ENCODE peak calls at places on chromosomes 12 and 14, in five cellular contexts. One of them, this sample, is unnamed.

GRCh38 chr12:103279444-103279843 is 216.3 kb downstream of the C12orf42 start:
- DNase-seq in dorsolateral prefrontal cortex: no peak
- DNase-seq in psoas muscle: no peak
- DNase-seq in PC-3: no peak
- DNase-seq in suprapubic skin: no peak
- DNase-seq in this sample: no peak

GRCh38 chr14:101478096-101478495 is 83.2 kb upstream of the DIO3 start:
- DNase-seq in dorsolateral prefrontal cortex: no peak
- DNase-seq in psoas muscle: no peak
- DNase-seq in PC-3: no peak
- DNase-seq in suprapubic skin: peak; percentile 40
- DNase-seq in this sample: no peak

GRCh38 chr14:72776701-72777255 is 117.1 kb downstream of the DPF3 start:
- DNase-seq in dorsolateral prefrontal cortex: no peak
- DNase-seq in psoas muscle: no peak
- DNase-seq in PC-3: no peak
- DNase-seq in suprapubic skin: no peak
- DNase-seq in this sample: peak; percentile 13

GRCh38 chr12:52402873-52403510 is 3.1 kb downstream of the KRT82 start:
- DNase-seq in dorsolateral prefrontal cortex: no peak
- DNase-seq in psoas muscle: no peak
- DNase-seq in PC-3: no peak
- DNase-seq in suprapubic skin: no peak
- DNase-seq in this sample: no peak

GRCh38 chr14:59274991-59275391 is 86.5 kb downstream of the DAAM1 start:
- DNase-seq in dorsolateral prefrontal cortex: no peak
- DNase-seq in psoas muscle: no peak
- DNase-seq in PC-3: peak; percentile 67
- DNase-seq in suprapubic skin: no peak
- DNase-seq in this sample: no peak

GRCh38 chr14:60090864-60091519 is 731 bp upstream of the PCNX4 start:
- DNase-seq in dorsolateral prefrontal cortex: no peak
- DNase-seq in psoas muscle: peak; percentile 72
- DNase-seq in PC-3: peak; percentile 84
- DNase-seq in suprapubic skin: peak; percentile 71
- DNase-seq in this sample: peak; percentile 21

GRCh38 chr12:25625146-25625545 is 72.1 kb upstream of the LMNTD1 start:
- DNase-seq in dorsolateral prefrontal cortex: no peak
- DNase-seq in psoas muscle: no peak
- DNase-seq in PC-3: no peak
- DNase-seq in suprapubic skin: no peak
- DNase-seq in this sample: no peak

GRCh38 chr12:93662961-93663728 is 14.0 kb upstream of the CRADD start:
- DNase-seq in dorsolateral prefrontal cortex: no peak
- DNase-seq in psoas muscle: peak; percentile 61
- DNase-seq in PC-3: peak; percentile 29
- DNase-seq in suprapubic skin: no peak
- DNase-seq in this sample: no peak

GRCh38 chr14:26794731-26795130 is 196.9 kb upstream of the NOVA1 start:
- DNase-seq in dorsolateral prefrontal cortex: no peak
- DNase-seq in psoas muscle: no peak
- DNase-seq in PC-3: no peak
- DNase-seq in suprapubic skin: no peak
- DNase-seq in this sample: no peak

GRCh38 chr12:132413931-132414588 is 75.9 kb upstream of the FBRSL1 start:
- DNase-seq in dorsolateral prefrontal cortex: no peak
- DNase-seq in psoas muscle: no peak
- DNase-seq in PC-3: peak; percentile 50
- DNase-seq in suprapubic skin: no peak
- DNase-seq in this sample: no peak

GRCh38 chr12:30794591-30795409 is 40.0 kb upstream of the CAPRIN2 start:
- DNase-seq in dorsolateral prefrontal cortex: no peak
- DNase-seq in psoas muscle: no peak
- DNase-seq in PC-3: peak; percentile 91
- DNase-seq in suprapubic skin: no peak
- DNase-seq in this sample: no peak

GRCh38 chr12:11204173-11204572 is 17.4 kb upstream of the TAS2R42 start:
- DNase-seq in dorsolateral prefrontal cortex: no peak
- DNase-seq in psoas muscle: no peak
- DNase-seq in PC-3: no peak
- DNase-seq in suprapubic skin: no peak
- DNase-seq in this sample: no peak

GRCh38 chr12:1760566-1761382 is 59.6 kb upstream of the LRTM2 start:
- DNase-seq in dorsolateral prefrontal cortex: no peak
- DNase-seq in psoas muscle: no peak
- DNase-seq in PC-3: no peak
- DNase-seq in suprapubic skin: no peak
- DNase-seq in this sample: no peak

GRCh38 chr12:48156648-48157015 is 683 bp downstream of the ASB8 start:
- DNase-seq in dorsolateral prefrontal cortex: no peak
- DNase-seq in psoas muscle: peak; percentile 42
- DNase-seq in PC-3: no peak
- DNase-seq in suprapubic skin: no peak
- DNase-seq in this sample: no peak

GRCh38 chr12:132285991-132286681 is 43.3 kb downstream of the GALNT9 start:
- DNase-seq in dorsolateral prefrontal cortex: no peak
- DNase-seq in psoas muscle: peak; percentile 64
- DNase-seq in PC-3: peak; percentile 67
- DNase-seq in suprapubic skin: no peak
- DNase-seq in this sample: no peak

GRCh38 chr12:104387190-104387589 is 69.6 kb upstream of the CHST11 start:
- DNase-seq in dorsolateral prefrontal cortex: no peak
- DNase-seq in psoas muscle: no peak
- DNase-seq in PC-3: no peak
- DNase-seq in suprapubic skin: no peak
- DNase-seq in this sample: no peak

GRCh38 chr12:52924764-52925716 is 20.2 kb upstream of the KRT8 start:
- DNase-seq in dorsolateral prefrontal cortex: no peak
- DNase-seq in psoas muscle: no peak
- DNase-seq in PC-3: peak; percentile 89
- DNase-seq in suprapubic skin: no peak
- DNase-seq in this sample: no peak

GRCh38 chr12:123896786-123897185 is 75.8 kb downstream of the CCDC92 start:
- DNase-seq in dorsolateral prefrontal cortex: no peak
- DNase-seq in psoas muscle: no peak
- DNase-seq in PC-3: no peak
- DNase-seq in suprapubic skin: peak; percentile 78
- DNase-seq in this sample: no peak

GRCh38 chr14:106635569-106635968 is 1109.2 kb downstream of the TMEM121 start:
- DNase-seq in dorsolateral prefrontal cortex: no peak
- DNase-seq in psoas muscle: no peak
- DNase-seq in PC-3: no peak
- DNase-seq in suprapubic skin: no peak
- DNase-seq in this sample: no peak

GRCh38 chr14:87005336-87005735 is 987.6 kb downstream of the GALC start:
- DNase-seq in dorsolateral prefrontal cortex: no peak
- DNase-seq in psoas muscle: no peak
- DNase-seq in PC-3: no peak
- DNase-seq in suprapubic skin: no peak
- DNase-seq in this sample: no peak

GRCh38 chr12:71871116-71871515 is 31.6 kb downstream of the TBC1D15 start:
- DNase-seq in dorsolateral prefrontal cortex: no peak
- DNase-seq in psoas muscle: no peak
- DNase-seq in PC-3: peak; percentile 31
- DNase-seq in suprapubic skin: no peak
- DNase-seq in this sample: no peak

GRCh38 chr12:94401326-94401725 is 58.3 kb downstream of the CEP83 start:
- DNase-seq in dorsolateral prefrontal cortex: no peak
- DNase-seq in psoas muscle: no peak
- DNase-seq in PC-3: no peak
- DNase-seq in suprapubic skin: no peak
- DNase-seq in this sample: no peak

GRCh38 chr12:122399592-122400373 is 22.7 kb downstream of the CLIP1 start:
- DNase-seq in dorsolateral prefrontal cortex: peak; percentile 48
- DNase-seq in psoas muscle: peak; percentile 88
- DNase-seq in PC-3: peak; percentile 96
- DNase-seq in suprapubic skin: peak; percentile 78
- DNase-seq in this sample: peak; percentile 96

GRCh38 chr12:4987076-4987775 is 56.5 kb upstream of the KCNA5 start:
- DNase-seq in dorsolateral prefrontal cortex: no peak
- DNase-seq in psoas muscle: no peak
- DNase-seq in PC-3: no peak
- DNase-seq in suprapubic skin: no peak
- DNase-seq in this sample: no peak

GRCh38 chr12:71125515-71125914 is 32.3 kb downstream of the TSPAN8 start:
- DNase-seq in dorsolateral prefrontal cortex: no peak
- DNase-seq in psoas muscle: no peak
- DNase-seq in PC-3: peak; percentile 11
- DNase-seq in suprapubic skin: no peak
- DNase-seq in this sample: no peak

GRCh38 chr14:77027538-77028383 is 747 bp downstream of the IRF2BPL start:
- DNase-seq in dorsolateral prefrontal cortex: peak; percentile 76
- DNase-seq in psoas muscle: peak; percentile 89
- DNase-seq in PC-3: peak; percentile 72
- DNase-seq in suprapubic skin: peak; percentile 85
- DNase-seq in this sample: no peak
- TF ChIP-seq CTCF in dorsolateral prefrontal cortex: no peak
- TF ChIP-seq CTCF in psoas muscle: peak; percentile 13
- TF ChIP-seq CTCF in PC-3: no peak
- TF ChIP-seq CTCF in suprapubic skin: no peak
- TF ChIP-seq CTCF in this sample: peak; percentile 28

DNA sequence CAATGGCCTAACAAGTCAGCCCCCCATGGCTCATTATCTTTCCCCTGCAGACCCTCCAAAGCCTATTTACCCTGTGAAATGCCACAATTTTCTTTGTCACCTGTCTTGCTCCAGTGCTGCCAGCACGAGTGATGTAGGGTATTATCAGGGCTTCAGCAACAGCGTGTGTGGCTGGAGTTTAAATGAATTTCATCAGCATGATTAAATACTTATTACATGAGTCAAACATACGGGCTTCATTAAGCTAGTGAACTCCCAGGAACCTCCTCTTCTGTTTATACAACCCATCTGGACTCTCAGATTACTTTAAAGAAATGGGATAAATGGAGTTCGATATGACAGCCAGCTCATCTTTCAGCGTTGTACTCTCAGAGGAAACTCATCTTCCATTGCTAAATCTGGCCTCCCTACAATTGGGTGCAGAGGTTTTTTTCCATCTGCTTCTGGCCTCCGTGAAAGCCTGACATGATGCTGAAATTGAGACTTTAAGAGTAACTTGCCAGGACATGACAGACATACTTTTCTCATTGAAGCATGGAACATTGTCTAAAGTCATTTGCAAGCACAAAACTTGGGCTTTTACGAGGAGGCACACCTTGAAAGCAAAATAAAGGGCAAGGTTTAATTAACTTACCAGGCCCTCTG is 135.8 kb downstream of the TMEM30B start:
- DNase-seq in dorsolateral prefrontal cortex: no peak
- DNase-seq in psoas muscle: no peak
- DNase-seq in PC-3: peak; percentile 47
- DNase-seq in suprapubic skin: no peak
- DNase-seq in this sample: no peak
- H3K4me3 ChIP-seq in dorsolateral prefrontal cortex: no peak overlapping the region
- H3K4me3 ChIP-seq in psoas muscle: peak overlapping the region; percentile 11
- H3K4me3 ChIP-seq in PC-3: no peak overlapping the region
- H3K4me3 ChIP-seq in suprapubic skin: no peak overlapping the region
- H3K4me3 ChIP-seq in this sample: no peak overlapping the region

GRCh38 chr14:91649930-91650329 is 82.0 kb downstream of the CATSPERB start:
- DNase-seq in dorsolateral prefrontal cortex: no peak
- DNase-seq in psoas muscle: no peak
- DNase-seq in PC-3: peak; percentile 64
- DNase-seq in suprapubic skin: no peak
- DNase-seq in this sample: peak; percentile 45

GRCh38 chr14:91660790-91661189 is 71.1 kb downstream of the CATSPERB start:
- DNase-seq in dorsolateral prefrontal cortex: no peak
- DNase-seq in psoas muscle: no peak
- DNase-seq in PC-3: no peak
- DNase-seq in suprapubic skin: no peak
- DNase-seq in this sample: no peak

DNA sequence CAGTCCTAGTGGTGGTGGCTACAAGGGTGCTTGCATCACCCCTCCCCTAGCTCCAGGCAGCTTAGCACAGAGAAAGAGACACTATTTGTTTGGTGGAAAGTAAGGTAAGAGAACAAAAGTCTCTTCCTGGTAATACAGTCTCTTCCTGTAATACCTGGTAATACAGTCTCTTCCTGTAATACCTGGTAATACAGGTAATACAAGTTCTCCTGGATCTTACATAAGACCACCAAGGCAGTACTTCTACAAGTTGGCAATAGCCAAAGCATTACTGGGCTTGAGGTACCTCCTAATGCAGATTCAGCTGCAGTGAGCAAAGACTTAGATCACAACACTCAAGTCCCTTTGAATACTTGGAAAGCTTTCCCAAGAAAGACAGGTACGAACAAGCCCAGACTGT is 77.0 kb downstream of the CATSPERB start:
- DNase-seq in dorsolateral prefrontal cortex: no peak
- DNase-seq in psoas muscle: no peak
- DNase-seq in PC-3: no peak
- DNase-seq in suprapubic skin: no peak
- DNase-seq in this sample: no peak
- TF ChIP-seq CTCF in dorsolateral prefrontal cortex: no peak
- TF ChIP-seq CTCF in psoas muscle: no peak
- TF ChIP-seq CTCF in PC-3: no peak
- TF ChIP-seq CTCF in suprapubic skin: no peak
- TF ChIP-seq CTCF in this sample: no peak

GRCh38 chr14:64509036-64509435 is 4.5 kb downstream of the ZBTB1 start:
- DNase-seq in dorsolateral prefrontal cortex: no peak
- DNase-seq in psoas muscle: no peak
- DNase-seq in PC-3: no peak
- DNase-seq in suprapubic skin: no peak
- DNase-seq in this sample: no peak

GRCh38 chr14:64508215-64508776 is 3.7 kb downstream of the ZBTB1 start:
- DNase-seq in dorsolateral prefrontal cortex: no peak
- DNase-seq in psoas muscle: no peak
- DNase-seq in PC-3: no peak
- DNase-seq in suprapubic skin: no peak
- DNase-seq in this sample: no peak

GRCh38 chr14:64507376-64508156 is 3.0 kb downstream of the ZBTB1 start:
- DNase-seq in dorsolateral prefrontal cortex: no peak
- DNase-seq in psoas muscle: no peak
- DNase-seq in PC-3: peak; percentile 75
- DNase-seq in suprapubic skin: no peak
- DNase-seq in this sample: no peak

GRCh38 chr14:64510825-64511679 is 6.5 kb downstream of the ZBTB1 start:
- DNase-seq in dorsolateral prefrontal cortex: no peak
- DNase-seq in psoas muscle: no peak
- DNase-seq in PC-3: peak; percentile 88
- DNase-seq in suprapubic skin: peak; percentile 68
- DNase-seq in this sample: no peak

DNA sequence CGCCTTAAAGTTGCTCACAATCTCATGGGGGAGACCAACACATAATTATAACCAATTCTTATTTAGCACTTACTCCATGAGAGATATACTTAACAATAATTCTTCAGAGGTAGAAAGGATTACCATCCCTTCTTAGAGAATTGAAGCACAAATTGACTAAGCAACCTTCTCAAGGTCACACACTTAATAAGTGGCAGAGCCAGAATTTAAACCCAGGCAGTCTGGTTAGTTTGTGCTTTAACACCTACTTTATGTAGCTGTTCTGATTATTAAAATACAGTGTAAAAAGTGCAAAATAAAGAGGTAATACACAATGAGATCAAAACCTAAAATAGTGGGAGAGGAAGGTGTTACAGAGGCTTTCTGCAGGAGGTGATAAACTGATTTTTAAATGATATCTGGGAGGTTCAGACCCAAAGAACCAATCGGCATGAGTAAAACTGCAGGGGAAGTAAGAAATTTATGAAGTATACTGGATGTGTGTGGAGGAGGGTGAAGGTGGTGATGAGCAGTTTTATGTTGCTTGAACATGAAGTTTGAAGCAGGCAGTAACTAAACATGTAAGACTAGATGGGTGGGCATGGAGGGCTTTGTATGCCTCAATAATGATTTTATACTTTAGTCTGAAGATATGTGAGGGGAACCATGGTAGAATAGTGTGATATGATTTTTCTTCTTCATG is 5.7 kb downstream of the ZBTB1 start:
- DNase-seq in dorsolateral prefrontal cortex: no peak
- DNase-seq in psoas muscle: no peak
- DNase-seq in PC-3: no peak
- DNase-seq in suprapubic skin: no peak
- DNase-seq in this sample: no peak
- H3K4me3 ChIP-seq in dorsolateral prefrontal cortex: no peak overlapping the region
- H3K4me3 ChIP-seq in psoas muscle: no peak overlapping the region
- H3K4me3 ChIP-seq in PC-3: no peak overlapping the region
- H3K4me3 ChIP-seq in suprapubic skin: no peak overlapping the region
- H3K4me3 ChIP-seq in this sample: no peak overlapping the region